ENCODE peak calls at places on chromosome 9, in nine cellular contexts. M is PC-3; Y is cardiac muscle cell; O is psoas muscle; F is CD8-positive, alpha-beta T cell; L is naive thymus-derived CD4-positive, alpha-beta T cell; Q is hepatocyte; E is heart right ventricle; P is left ventricle myocardium inferior. X is an unnamed sample.

GRCh38 chr9:100167176-100167575 is 68.1 kb downstream of the INVS start:
- DNase-seq in M (no peak), Y (peak; percentile 19), O (no peak), F (no peak), L (no peak), Q (no peak), E (no peak), P (no peak), X (no peak)

GRCh38 chr9:38129366-38129765 is 60.3 kb upstream of the SHB start:
- DNase-seq in M (no peak), Y (no peak), O (no peak), F (no peak), L (no peak), Q (no peak), E (no peak), P (no peak), X (no peak)

GRCh38 chr9:136023401-136024225 is 62.4 kb upstream of the UBAC1 start:
- DNase-seq in M (no peak), Y (peak; percentile 83), O (peak; percentile 72), F (no peak), L (no peak), Q (no peak), E (peak; percentile 75), P (peak; percentile 83), X (no peak)

GRCh38 chr9:124259273-124260078 is 1.7 kb downstream of the NEK6 start:
- DNase-seq in M (peak; percentile 91), Y (peak; percentile 90), O (peak; percentile 79), F (no peak), L (no peak), Q (peak; percentile 73), E (peak; percentile 68), P (peak; percentile 70), X (no peak)

GRCh38 chr9:3682186-3682585 is 156.4 kb upstream of the RFX3 start:
- DNase-seq in M (no peak), Y (no peak), O (no peak), F (no peak), L (no peak), Q (no peak), E (no peak), P (no peak), X (no peak)

GRCh38 chr9:106862946-106863740 is at the start of gene ZNF462:
- DNase-seq in M (peak; percentile 28), Y (peak; percentile 76), O (peak; percentile 43), F (no peak), L (no peak), Q (peak; percentile 79), E (peak; percentile 30), P (peak; percentile 35), X (peak; percentile 34)

GRCh38 chr9:136774416-136775045 is 10.2 kb upstream of the LCN15 start:
- DNase-seq in M (no peak), Y (no peak), O (no peak), F (no peak), L (no peak), Q (no peak), E (no peak), P (no peak), X (no peak)

GRCh38 chr9:18821794-18822193 is 211.2 kb downstream of the SAXO1 start:
- DNase-seq in M (peak; percentile 65), Y (no peak), O (no peak), F (no peak), L (no peak), Q (peak; percentile 20), E (no peak), P (no peak), X (no peak)

GRCh38 chr9:106878081-106878837 is 15.3 kb downstream of the ZNF462 start:
- DNase-seq in M (no peak), Y (no peak), O (no peak), F (no peak), L (no peak), Q (no peak), E (no peak), P (no peak), X (no peak)

GRCh38 chr9:71692337-71692736 is 76.0 kb downstream of the CEMIP2 start:
- DNase-seq in M (no peak), Y (peak; percentile 62), O (no peak), F (no peak), L (no peak), Q (no peak), E (no peak), P (no peak), X (no peak)

GRCh38 chr9:69264526-69264925 is 60.5 kb upstream of the ENTREP1 start:
- DNase-seq in M (no peak), Y (no peak), O (no peak), F (no peak), L (no peak), Q (no peak), E (no peak), P (no peak), X (no peak)

GRCh38 chr9:116952434-116952805 is 265.3 kb downstream of the TRIM32 start:
- DNase-seq in M (peak; percentile 13), Y (no peak), O (no peak), F (no peak), L (no peak), Q (no peak), E (no peak), P (no peak), X (peak; percentile 37)

GRCh38 chr9:121765021-121765950 is 113.9 kb downstream of the DAB2IP start:
- DNase-seq in M (peak; percentile 63), Y (peak; percentile 63), O (peak; percentile 66), F (no peak), L (no peak), Q (peak; percentile 50), E (peak; percentile 65), P (peak; percentile 74), X (no peak)

GRCh38 chr9:18543406-18543965 is 69.5 kb downstream of the ADAMTSL1 start:
- DNase-seq in M (peak; percentile 81), Y (peak; percentile 72), O (no peak), F (no peak), L (no peak), Q (no peak), E (no peak), P (no peak), X (no peak)

GRCh38 chr9:86578722-86579121 is 224.5 kb upstream of the TUT7 start:
- DNase-seq in M (no peak), Y (no peak), O (no peak), F (no peak), L (no peak), Q (no peak), E (no peak), P (no peak), X (no peak)

GRCh38 chr9:118395415-118395814 is 691.2 kb downstream of the TLR4 start:
- DNase-seq in M (no peak), Y (no peak), O (no peak), F (no peak), L (no peak), Q (no peak), E (no peak), P (no peak), X (no peak)

GRCh38 chr9:129412814-129413536 is 207.9 kb downstream of the C9orf50 start:
- DNase-seq in M (peak; percentile 50), Y (peak; percentile 89), O (peak; percentile 62), F (peak; percentile 42), L (no peak), Q (peak; percentile 89), E (peak; percentile 72), P (peak; percentile 83), X (no peak)

GRCh38 chr9:131503626-131504465 is 1.1 kb downstream of the POMT1 start:
- DNase-seq in M (peak; percentile 62), Y (no peak), O (no peak), F (peak; percentile 27), L (peak; percentile 29), Q (peak; percentile 41), E (no peak), P (no peak), X (no peak)

GRCh38 chr9:90881648-90882047 is 80.0 kb downstream of the SYK start:
- DNase-seq in M (no peak), Y (no peak), O (no peak), F (no peak), L (no peak), Q (no peak), E (no peak), P (no peak), X (no peak)

GRCh38 chr9:90882991-90883600 is 81.5 kb downstream of the SYK start:
- DNase-seq in M (no peak), Y (no peak), O (no peak), F (no peak), L (no peak), Q (no peak), E (no peak), P (no peak), X (no peak)

GRCh38 chr9:90878562-90878961 is 76.9 kb downstream of the SYK start:
- DNase-seq in M (peak; percentile 60), Y (no peak), O (no peak), F (no peak), L (no peak), Q (no peak), E (no peak), P (no peak), X (peak; percentile 65)

GRCh38 chr9:90880669-90881068 is 79.0 kb downstream of the SYK start:
- DNase-seq in M (no peak), Y (no peak), O (no peak), F (no peak), L (no peak), Q (no peak), E (no peak), P (no peak), X (no peak)

GRCh38 chr9:90880066-90880465 is 78.4 kb downstream of the SYK start:
- DNase-seq in M (no peak), Y (no peak), O (no peak), F (no peak), L (no peak), Q (no peak), E (no peak), P (no peak), X (no peak)
- H3K27ac ChIP-seq in M (no peak overlapping the region), Y (no peak overlapping the region), O (no peak overlapping the region), F (no peak overlapping the region), L (no peak overlapping the region), Q (no peak overlapping the region), E (no peak overlapping the region), P (no peak overlapping the region), X (no peak overlapping the region)

GRCh38 chr9:127541176-127541575 is 70.9 kb upstream of the STXBP1 start:
- DNase-seq in M (no peak), Y (no peak), O (no peak), F (no peak), L (no peak), Q (no peak), E (no peak), P (no peak), X (no peak)
- H3K27ac ChIP-seq in M (no peak overlapping the region), Y (no peak overlapping the region), O (no peak overlapping the region), F (no peak overlapping the region), L (no peak overlapping the region), Q (no peak overlapping the region), E (no peak overlapping the region), P (peak overlapping the region; percentile 0), X (peak overlapping the region; percentile 82)

DNA sequence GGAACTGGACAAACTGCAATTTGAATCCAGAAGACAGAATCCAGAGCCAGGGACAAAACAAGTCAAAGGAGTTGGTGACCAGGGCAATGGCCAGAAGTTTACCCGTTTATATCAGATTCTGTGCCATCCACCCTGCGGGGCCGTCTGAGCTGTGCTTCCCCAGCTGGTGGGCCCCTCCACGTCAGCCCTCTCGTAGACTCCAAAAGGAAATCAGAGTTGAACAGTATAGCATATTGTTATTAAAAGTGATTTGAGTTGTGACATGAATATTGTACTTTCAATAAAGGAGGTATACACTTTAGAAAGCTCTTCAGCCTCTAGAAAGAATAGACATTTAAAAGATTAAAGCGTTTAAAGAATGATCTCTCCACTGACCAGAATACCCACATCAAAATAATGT is 102.4 kb downstream of the NFIB start:
- DNase-seq in M (no peak), Y (no peak), O (no peak), F (no peak), L (no peak), Q (no peak), E (no peak), P (no peak), X (no peak)
- H3K27ac ChIP-seq in M (peak overlapping the region; percentile 75), Y (no peak overlapping the region), O (no peak overlapping the region), F (no peak overlapping the region), L (no peak overlapping the region), Q (no peak overlapping the region), E (no peak overlapping the region), P (peak overlapping the region; percentile 10), X (peak overlapping the region; percentile 83)

GRCh38 chr9:105341784-105342183 is 97.3 kb downstream of the SLC44A1 start:
- DNase-seq in M (no peak), Y (peak; percentile 51), O (no peak), F (no peak), L (no peak), Q (no peak), E (no peak), P (no peak), X (no peak)
- H3K27ac ChIP-seq in M (no peak overlapping the region), Y (no peak overlapping the region), O (no peak overlapping the region), F (no peak overlapping the region), L (no peak overlapping the region), Q (no peak overlapping the region), E (peak overlapping the region; percentile 23), P (no peak overlapping the region), X (no peak overlapping the region)